ENCODE peak calls at places on chromosomes 12 and 14, in seven cellular contexts. L, J, R, E, Q, G and V are unnamed samples.

GRCh38 chr14:31142455-31143087 is 65.0 kb downstream of the HECTD1 start:
- DNase-seq in R (no peak), Q (no peak), G (no peak), L (no peak), E (no peak), J (no peak), V (no peak)

GRCh38 chr12:21416611-21417121 is 20.8 kb upstream of the PYROXD1 start:
- DNase-seq in G (no peak), R (no peak), J (no peak), E (peak), L (no peak), Q (no peak), V (no peak)

GRCh38 chr12:66963901-66964300 is 285.0 kb upstream of the GRIP1 start:
- DNase-seq in Q (no peak), R (no peak), J (no peak), G (no peak), E (no peak), L (no peak), V (no peak)

GRCh38 chr14:62670526-62670925 is 374.7 kb downstream of the KCNH5 start:
- DNase-seq in Q (no peak), E (peak), L (no peak), J (no peak), R (no peak), G (no peak), V (no peak)

GRCh38 chr12:6372403-6373003 is 2.9 kb downstream of the SCNN1A start:
- DNase-seq in Q (no peak), E (peak), L (no peak), R (no peak), J (peak), G (peak), V (no peak)

GRCh38 chr14:89368490-89369477 is 48.2 kb downstream of the FOXN3 start:
- DNase-seq in G (no peak), Q (no peak), E (peak), J (no peak), R (no peak), L (no peak), V (no peak)

GRCh38 chr14:77868552-77869300 is 68.8 kb downstream of the ADCK1 start:
- DNase-seq in J (no peak), R (no peak), L (no peak), G (no peak), Q (no peak), E (no peak), V (no peak)

GRCh38 chr12:94099191-94099983 is 49.0 kb upstream of the PLXNC1 start:
- DNase-seq in Q (no peak), E (peak), R (no peak), G (no peak), L (no peak), J (no peak), V (no peak)

GRCh38 chr14:59214702-59215302 is 26.3 kb downstream of the DAAM1 start:
- DNase-seq in G (no peak), R (no peak), Q (no peak), L (no peak), J (no peak), E (no peak), V (no peak)

GRCh38 chr14:53153702-53154112 is 584 bp upstream of the DDHD1 start:
- DNase-seq in E (no peak), Q (no peak), G (no peak), L (no peak), R (no peak), J (no peak), V (no peak)

GRCh38 chr12:59699408-59700144 is 103.7 kb downstream of the SLC16A7 start:
- DNase-seq in G (no peak), L (no peak), J (no peak), R (no peak), E (peak), Q (no peak), V (no peak)

GRCh38 chr14:77045570-77045890 is 17.0 kb upstream of the IRF2BPL start:
- DNase-seq in R (no peak), Q (no peak), E (no peak), G (no peak), L (no peak), J (no peak), V (no peak)

GRCh38 chr12:54352022-54352531 is 12.2 kb downstream of the GPR84 start:
- DNase-seq in E (peak), J (no peak), G (peak), L (no peak), R (no peak), Q (peak), V (no peak)

GRCh38 chr14:59018460-59018859 is 170.0 kb upstream of the DAAM1 start:
- DNase-seq in L (no peak), R (no peak), G (no peak), J (no peak), E (no peak), Q (no peak), V (no peak)

GRCh38 chr12:31732926-31733548 is 4.2 kb upstream of the AMN1 start:
- DNase-seq in J (peak), R (no peak), Q (peak), G (no peak), L (no peak), E (peak), V (no peak)